ENCODE peak calls at places on chromosomes 11 and 22, in eight cellular contexts. H is pancreas, F is testis, B is NB4, A is colonic mucosa, R is BJ, E is GM12865, J is tibial nerve. I is an unnamed sample.

GRCh38 chr11:72668645-72669347 is 5.4 kb downstream of the PDE2A start:
- DNase-seq in E (peak), F (no peak), B (peak), H (no peak), R (no peak), A (no peak), J (no peak), I (no peak)

GRCh38 chr11:9001736-9002135 is 2.1 kb downstream of the NRIP3 start:
- DNase-seq in J (no peak), H (no peak), A (no peak), F (no peak), E (no peak), R (no peak), B (peak), I (no peak)

GRCh38 chr11:74462009-74462408 is 5.3 kb downstream of the KCNE3 start:
- DNase-seq in R (no peak), J (peak), F (peak), H (peak), B (peak), A (peak), E (no peak), I (no peak)

GRCh38 chr11:115501895-115502589 is 2.2 kb downstream of the CADM1 start:
- DNase-seq in R (no peak), J (no peak), A (no peak), H (no peak), E (peak), B (peak), F (peak), I (no peak)

GRCh38 chr22:19448076-19448607 is 631 bp upstream of the C22orf39 start:
- DNase-seq in R (no peak), F (peak), A (peak), J (no peak), E (peak), H (no peak), B (peak), I (peak)

GRCh38 chr11:2357246-2357645 is 19.9 kb upstream of the CD81 start:
- DNase-seq in A (no peak), J (no peak), B (no peak), R (no peak), F (no peak), H (no peak), E (no peak), I (no peak)

GRCh38 chr11:74412733-74413359 is 14.6 kb upstream of the PGM2L1 start:
- DNase-seq in J (no peak), A (no peak), R (no peak), B (no peak), H (peak), F (no peak), E (no peak), I (no peak)

GRCh38 chr11:67002297-67002913 is 20.5 kb upstream of the SYT12 start:
- DNase-seq in H (no peak), R (no peak), J (no peak), A (no peak), E (no peak), F (no peak), B (no peak), I (no peak)

GRCh38 chr11:65589444-65590239 is 6.0 kb downstream of the KCNK7 start:
- DNase-seq in J (no peak), B (peak), H (no peak), E (peak), A (no peak), R (no peak), F (no peak), I (no peak)

GRCh38 chr11:103396237-103396636 is 287.0 kb downstream of the DYNC2H1 start:
- DNase-seq in B (no peak), H (no peak), F (no peak), A (no peak), E (no peak), R (no peak), J (no peak), I (no peak)

GRCh38 chr11:41392591-41392990 is 66.9 kb downstream of the LRRC4C start:
- DNase-seq in E (no peak), R (no peak), B (no peak), F (no peak), H (no peak), J (no peak), A (no peak), I (no peak)

GRCh38 chr11:104907521-104908185 is 9.4 kb upstream of the CASP12 start:
- DNase-seq in H (no peak), R (no peak), F (no peak), J (no peak), E (peak), B (no peak), A (no peak), I (no peak)

GRCh38 chr11:9808943-9809342 is 145.1 kb downstream of the SWAP70 start:
- DNase-seq in F (no peak), B (peak), H (no peak), J (no peak), A (no peak), R (no peak), E (no peak), I (no peak)

GRCh38 chr22:30880847-30881246 is 87.7 kb downstream of the MORC2 start:
- DNase-seq in J (no peak), F (no peak), H (no peak), A (no peak), B (no peak), E (no peak), R (no peak), I (no peak)

GRCh38 chr22:30881361-30882180 is 87.0 kb downstream of the MORC2 start:
- DNase-seq in J (no peak), A (no peak), H (no peak), E (no peak), F (peak), R (no peak), B (no peak), I (no peak)

GRCh38 chr22:30879398-30879797 is 89.2 kb downstream of the MORC2 start:
- DNase-seq in F (no peak), B (peak), R (no peak), J (no peak), A (no peak), H (peak), E (no peak), I (no peak)

GRCh38 chr22:30878516-30879365 is 89.8 kb downstream of the MORC2 start:
- DNase-seq in F (no peak), E (no peak), B (no peak), J (no peak), R (no peak), A (no peak), H (no peak), I (no peak)

GRCh38 chr22:30880181-30880601 is 88.4 kb downstream of the MORC2 start:
- DNase-seq in H (no peak), J (no peak), F (peak), E (no peak), B (no peak), R (no peak), A (no peak), I (no peak)
- TF ChIP-seq CTCF in H (no peak), J (no peak), F (no peak), E (no peak), B (no peak), R (no peak), A (no peak), I (no peak)

GRCh38 chr11:81644239-81644840 is 1089.3 kb downstream of the FAM181B start:
- DNase-seq in A (no peak), H (no peak), B (peak), E (peak), J (no peak), R (no peak), F (peak), I (no peak)

DNA sequence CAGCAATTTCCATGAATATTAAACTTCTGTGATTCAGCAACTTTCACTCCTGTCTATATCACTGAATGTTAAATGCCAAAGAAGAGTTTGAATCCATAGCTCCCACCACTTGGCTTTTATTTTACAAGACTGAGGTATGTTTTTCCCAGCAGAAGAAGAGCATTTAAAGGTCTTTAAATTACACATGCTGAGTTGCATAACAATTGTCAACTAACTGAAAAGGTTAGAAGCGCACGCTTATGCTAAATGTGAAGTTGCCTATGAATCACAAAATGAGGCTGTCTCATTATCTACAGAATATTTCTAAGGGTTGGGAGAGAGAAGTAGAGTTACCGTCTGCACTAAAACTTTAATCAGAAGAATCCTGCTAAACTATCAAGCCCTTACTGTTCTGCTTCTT is 1086.3 kb downstream of the FAM181B start:
- DNase-seq in J (no peak), R (no peak), E (no peak), B (no peak), H (no peak), F (no peak), A (no peak), I (no peak)
- H3K4me3 ChIP-seq in J (no peak), R (no peak), E (no peak), B (no peak), H (no peak), F (no peak), A (no peak), I (no peak)

GRCh38 chr11:86916330-86916729 is 38.9 kb downstream of the FZD4 start:
- DNase-seq in R (peak), A (no peak), B (no peak), H (no peak), F (no peak), E (no peak), J (no peak), I (no peak)

GRCh38 chr11:86918943-86919342 is 36.3 kb downstream of the FZD4 start:
- DNase-seq in J (no peak), R (no peak), A (no peak), F (no peak), E (no peak), H (no peak), B (no peak), I (no peak)

GRCh38 chr11:86917577-86917976 is 37.6 kb downstream of the FZD4 start:
- DNase-seq in H (no peak), E (no peak), B (no peak), A (no peak), J (no peak), R (no peak), F (no peak), I (no peak)

GRCh38 chr11:86922225-86922624 is 33.0 kb downstream of the FZD4 start:
- DNase-seq in A (no peak), B (no peak), F (no peak), R (no peak), H (no peak), J (no peak), E (no peak), I (no peak)

DNA sequence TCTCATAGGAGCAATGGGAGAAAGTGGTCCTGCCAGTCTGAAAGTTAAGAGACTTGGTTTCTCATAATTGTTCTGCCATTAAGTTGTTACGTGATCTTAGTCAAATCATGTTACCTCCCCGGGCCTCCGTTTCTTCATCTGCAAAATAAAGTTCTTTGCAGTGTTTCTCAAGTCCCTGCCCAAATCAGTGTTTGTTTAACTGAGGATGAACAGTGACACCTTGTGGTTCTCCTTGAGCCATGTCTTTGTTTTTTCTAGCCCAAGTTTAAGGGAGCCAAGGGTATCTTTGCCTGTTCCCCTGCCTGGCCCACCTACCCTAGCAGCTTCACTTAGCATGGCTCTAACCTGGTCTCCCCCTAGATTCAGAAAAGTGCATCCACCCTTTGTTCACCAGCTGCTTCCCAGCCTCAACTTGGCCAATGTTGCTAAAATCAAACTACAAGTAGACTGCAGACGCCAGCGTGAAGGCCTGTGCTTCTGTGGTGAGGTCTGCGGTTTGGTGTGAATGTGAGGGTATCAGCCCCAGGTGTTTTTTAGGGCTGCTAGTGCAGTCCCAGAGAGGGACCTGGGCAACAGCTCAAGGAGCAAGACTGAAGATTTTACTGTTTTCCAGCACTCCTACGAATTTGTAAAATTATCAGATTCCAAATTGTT is 35.5 kb downstream of the FZD4 start:
- DNase-seq in E (peak), H (no peak), R (no peak), A (no peak), F (peak), B (peak), J (no peak), I (no peak)
- TF ChIP-seq CTCF in E (peak), H (peak), R (peak), A (peak), F (peak), B (peak), J (peak), I (no peak)

DNA sequence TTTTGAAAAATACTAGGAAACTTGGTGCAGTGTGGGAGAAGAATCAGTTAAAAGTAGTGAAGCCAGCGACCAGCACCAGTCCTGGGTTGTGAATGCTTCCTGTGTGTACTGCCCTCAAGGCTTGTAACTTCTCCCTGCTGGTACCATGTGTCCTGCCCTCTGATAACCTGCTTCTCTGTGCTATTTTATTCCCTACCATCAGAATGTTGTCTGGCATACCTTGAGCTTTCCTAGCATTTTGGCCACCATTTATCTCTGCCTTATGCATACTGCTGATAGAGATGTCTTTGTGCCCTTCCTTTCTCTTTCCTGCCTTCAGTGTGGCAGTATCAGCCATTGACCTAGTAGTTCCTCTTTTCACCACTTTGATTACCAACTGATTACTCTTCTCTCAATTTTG is 2.0 kb downstream of the GTF2H1 start:
- DNase-seq in F (no peak), J (no peak), R (no peak), H (no peak), E (peak), A (no peak), B (peak), I (no peak)
- H3K4me3 ChIP-seq in F (no peak), J (no peak), R (no peak), H (no peak), E (peak), A (no peak), B (peak), I (no peak)

GRCh38 chr11:31240340-31240904 is 129.1 kb downstream of the DCDC1 start:
- DNase-seq in E (peak), B (peak), J (no peak), R (no peak), H (no peak), A (no peak), F (peak), I (no peak)
- TF ChIP-seq CTCF in E (peak), B (peak), J (peak), R (peak), H (no peak), A (peak), F (no peak), I (peak)

DNA sequence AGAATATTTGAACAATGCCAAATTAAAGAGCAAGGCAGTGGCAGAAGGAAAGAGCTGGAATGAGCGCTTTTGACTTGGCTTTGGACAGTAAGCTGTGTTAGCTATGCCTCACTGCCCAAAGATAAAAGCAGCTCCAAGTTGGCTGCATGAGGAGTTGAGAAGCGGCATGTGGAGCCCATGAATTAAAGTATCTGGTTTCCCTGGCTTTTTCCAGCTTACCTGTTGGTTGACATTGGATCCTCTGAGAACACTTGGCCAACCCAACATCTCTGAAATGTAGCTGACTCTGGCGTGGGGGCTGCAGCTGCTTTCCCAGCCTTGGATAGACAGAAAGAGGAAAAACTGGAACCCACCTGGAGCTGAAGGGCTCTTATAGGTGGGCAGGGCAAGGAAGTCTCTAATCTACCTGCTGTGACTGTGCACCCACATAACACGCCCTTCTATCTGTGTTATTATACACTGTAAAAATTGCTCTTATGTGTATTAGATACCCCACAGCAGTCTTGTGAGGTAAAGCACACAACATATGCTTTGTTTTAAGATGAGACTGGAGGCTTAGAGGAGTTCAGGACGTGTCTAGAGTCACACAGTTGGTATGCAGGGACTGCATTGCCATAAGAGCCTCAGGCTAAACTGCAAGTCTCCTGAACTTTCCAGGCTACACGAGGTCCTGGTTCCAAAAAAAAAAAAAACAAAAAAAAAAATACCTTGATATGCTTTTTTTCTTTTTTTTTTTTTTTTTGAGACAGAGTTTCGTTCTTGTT is 5.8 kb downstream of the UBASH3B start:
- DNase-seq in A (no peak), B (no peak), E (no peak), J (no peak), F (no peak), R (peak), H (no peak), I (no peak)
- H3K4me3 ChIP-seq in A (no peak), B (no peak), E (no peak), J (no peak), F (no peak), R (no peak), H (no peak), I (no peak)

GRCh38 chr11:26285593-26285992 is 46.3 kb upstream of the ANO3 start:
- DNase-seq in E (no peak), A (no peak), B (no peak), J (no peak), H (no peak), F (no peak), R (no peak), I (no peak)

GRCh38 chr11:26287067-26287518 is 44.8 kb upstream of the ANO3 start:
- DNase-seq in H (no peak), E (no peak), J (no peak), R (no peak), A (no peak), F (no peak), B (no peak), I (no peak)

GRCh38 chr11:26283852-26284421 is 48.0 kb upstream of the ANO3 start:
- DNase-seq in A (no peak), B (no peak), E (no peak), F (no peak), R (no peak), H (no peak), J (no peak), I (no peak)

DNA sequence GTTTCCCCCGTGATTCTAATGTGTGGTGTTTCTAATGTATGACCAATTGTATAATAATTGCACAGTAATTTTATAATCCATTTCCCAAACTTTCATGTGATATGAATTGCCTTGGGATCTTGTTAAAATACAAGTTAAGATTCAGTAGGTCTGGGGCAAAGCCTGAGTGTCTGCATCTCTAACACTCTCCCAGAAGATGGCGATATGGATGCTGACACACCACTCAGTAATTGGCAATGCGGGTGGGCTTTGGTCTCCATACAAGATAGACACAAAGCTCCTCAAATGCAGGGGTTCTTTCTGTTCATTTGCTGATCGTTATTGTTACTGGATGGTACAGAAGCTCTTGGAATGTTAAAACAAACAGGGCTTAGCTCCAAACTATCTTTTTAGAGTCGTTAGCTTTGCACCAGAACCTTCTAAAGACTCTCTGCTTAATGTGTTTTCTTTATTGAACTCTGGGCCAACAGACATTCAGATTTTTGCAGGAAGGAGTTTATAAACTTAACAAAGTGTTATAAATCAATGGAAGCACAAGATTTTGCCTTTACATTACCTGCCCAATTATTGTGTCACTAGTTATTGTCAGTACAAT is 45.4 kb upstream of the ANO3 start:
- DNase-seq in B (peak), H (no peak), F (peak), J (no peak), E (peak), R (no peak), A (no peak), I (no peak)
- TF ChIP-seq CTCF in B (peak), H (no peak), F (no peak), J (peak), E (no peak), R (peak), A (no peak), I (no peak)